ENCODE peak calls at places on chromosomes 6 and 20, in five cellular contexts. One of them, this sample, is unnamed. For H3K9me3, the result is how much of the 10 kb centered on the place peaks cover.

GRCh38 chr6:151647871-151648639 is 154.2 kb downstream of the CCDC170 start:
- DNase-seq in pancreas: no peak
- DNase-seq in body of pancreas: no peak
- DNase-seq in right cardiac atrium: peak
- DNase-seq in IMR-90: no peak
- DNase-seq in this sample: no peak

GRCh38 chr6:170135821-170136471 is 154.9 kb downstream of the DLL1 start:
- DNase-seq in pancreas: no peak
- DNase-seq in body of pancreas: no peak
- DNase-seq in right cardiac atrium: no peak
- DNase-seq in IMR-90: no peak
- DNase-seq in this sample: peak

GRCh38 chr6:35392773-35393672 is 50.7 kb downstream of the PPARD start:
- DNase-seq in pancreas: no peak
- DNase-seq in body of pancreas: no peak
- DNase-seq in right cardiac atrium: no peak
- DNase-seq in IMR-90: no peak
- DNase-seq in this sample: peak

GRCh38 chr6:165987483-165988305 is 180.0 kb downstream of the TBXT start:
- DNase-seq in pancreas: peak
- DNase-seq in body of pancreas: peak
- DNase-seq in right cardiac atrium: peak
- DNase-seq in IMR-90: peak
- DNase-seq in this sample: peak

GRCh38 chr6:22673474-22673873 is 104.1 kb downstream of the HDGFL1 start:
- DNase-seq in pancreas: no peak
- DNase-seq in body of pancreas: no peak
- DNase-seq in right cardiac atrium: no peak
- DNase-seq in IMR-90: no peak
- DNase-seq in this sample: no peak

GRCh38 chr6:14831922-14832321 is 413.9 kb upstream of the JARID2 start:
- DNase-seq in pancreas: no peak
- DNase-seq in body of pancreas: no peak
- DNase-seq in right cardiac atrium: no peak
- DNase-seq in IMR-90: no peak
- DNase-seq in this sample: no peak

GRCh38 chr20:63052571-63053429 is 46.0 kb upstream of the BHLHE23 start:
- DNase-seq in pancreas: no peak
- DNase-seq in body of pancreas: no peak
- DNase-seq in right cardiac atrium: no peak
- DNase-seq in IMR-90: no peak
- DNase-seq in this sample: peak

GRCh38 chr20:64084209-64085152 is at the start of gene LKAAEAR1:
- DNase-seq in pancreas: no peak
- DNase-seq in body of pancreas: no peak
- DNase-seq in right cardiac atrium: no peak
- DNase-seq in IMR-90: no peak
- DNase-seq in this sample: no peak

GRCh38 chr6:14511192-14511591 is 393.6 kb downstream of the CD83 start:
- DNase-seq in pancreas: no peak
- DNase-seq in body of pancreas: no peak
- DNase-seq in right cardiac atrium: no peak
- DNase-seq in IMR-90: no peak
- DNase-seq in this sample: no peak

GRCh38 chr20:51335329-51335841 is 207.1 kb downstream of the NFATC2 start:
- DNase-seq in pancreas: no peak
- DNase-seq in body of pancreas: no peak
- DNase-seq in right cardiac atrium: no peak
- DNase-seq in IMR-90: peak
- DNase-seq in this sample: no peak

GRCh38 chr6:145929037-145929633 is 35.0 kb downstream of the SHPRH start:
- DNase-seq in pancreas: no peak
- DNase-seq in body of pancreas: no peak
- DNase-seq in right cardiac atrium: no peak
- DNase-seq in IMR-90: peak
- DNase-seq in this sample: no peak

GRCh38 chr20:59977086-59977485 is 18.9 kb downstream of the CDH26 start:
- DNase-seq in pancreas: no peak
- DNase-seq in body of pancreas: no peak
- DNase-seq in right cardiac atrium: no peak
- DNase-seq in IMR-90: no peak
- DNase-seq in this sample: no peak

GRCh38 chr6:70538364-70538763 is 28.4 kb upstream of the SDHAF4 start:
- DNase-seq in pancreas: no peak
- DNase-seq in body of pancreas: no peak
- DNase-seq in right cardiac atrium: no peak
- DNase-seq in IMR-90: no peak
- DNase-seq in this sample: no peak

GRCh38 chr6:75850026-75850385 is 101.0 kb downstream of the MYO6 start:
- DNase-seq in pancreas: no peak
- DNase-seq in body of pancreas: no peak
- DNase-seq in right cardiac atrium: peak
- DNase-seq in IMR-90: no peak
- DNase-seq in this sample: no peak

GRCh38 chr6:128519132-128519930 is 1.1 kb downstream of the PTPRK start:
- DNase-seq in pancreas: peak
- DNase-seq in body of pancreas: peak
- DNase-seq in right cardiac atrium: peak
- DNase-seq in IMR-90: peak
- DNase-seq in this sample: peak

GRCh38 chr6:13418838-13419237 is 68.6 kb downstream of the GFOD1 start:
- DNase-seq in pancreas: peak
- DNase-seq in body of pancreas: peak
- DNase-seq in right cardiac atrium: no peak
- DNase-seq in IMR-90: no peak
- DNase-seq in this sample: no peak
- H3K27ac ChIP-seq in pancreas: no peak
- H3K27ac ChIP-seq in body of pancreas: peak
- H3K27ac ChIP-seq in right cardiac atrium: peak
- H3K27ac ChIP-seq in IMR-90: no peak
- H3K27ac ChIP-seq in this sample: no peak

GRCh38 chr6:112877134-112878100 is 530.3 kb downstream of the RFPL4B start:
- DNase-seq in pancreas: no peak
- DNase-seq in body of pancreas: no peak
- DNase-seq in right cardiac atrium: no peak
- DNase-seq in IMR-90: peak
- DNase-seq in this sample: no peak
- H3K4me3 ChIP-seq in pancreas: no peak
- H3K4me3 ChIP-seq in body of pancreas: no peak
- H3K4me3 ChIP-seq in right cardiac atrium: no peak
- H3K4me3 ChIP-seq in IMR-90: no peak
- H3K4me3 ChIP-seq in this sample: no peak

GRCh38 chr6:18820725-18821124 is 433.6 kb downstream of the RNF144B start:
- DNase-seq in pancreas: no peak
- DNase-seq in body of pancreas: no peak
- DNase-seq in right cardiac atrium: no peak
- DNase-seq in IMR-90: no peak
- DNase-seq in this sample: no peak
- H3K9me3 ChIP-seq in pancreas: under half
- H3K9me3 ChIP-seq in body of pancreas: under half
- H3K9me3 ChIP-seq in right cardiac atrium: under half
- H3K9me3 ChIP-seq in IMR-90: under half
- H3K9me3 ChIP-seq in this sample: under half

GRCh38 chr6:109075934-109076333 is 18.7 kb downstream of the SESN1 start:
- DNase-seq in pancreas: no peak
- DNase-seq in body of pancreas: no peak
- DNase-seq in right cardiac atrium: no peak
- DNase-seq in IMR-90: peak
- DNase-seq in this sample: no peak
- H3K27ac ChIP-seq in pancreas: no peak
- H3K27ac ChIP-seq in body of pancreas: no peak
- H3K27ac ChIP-seq in right cardiac atrium: no peak
- H3K27ac ChIP-seq in IMR-90: no peak
- H3K27ac ChIP-seq in this sample: no peak

DNA sequence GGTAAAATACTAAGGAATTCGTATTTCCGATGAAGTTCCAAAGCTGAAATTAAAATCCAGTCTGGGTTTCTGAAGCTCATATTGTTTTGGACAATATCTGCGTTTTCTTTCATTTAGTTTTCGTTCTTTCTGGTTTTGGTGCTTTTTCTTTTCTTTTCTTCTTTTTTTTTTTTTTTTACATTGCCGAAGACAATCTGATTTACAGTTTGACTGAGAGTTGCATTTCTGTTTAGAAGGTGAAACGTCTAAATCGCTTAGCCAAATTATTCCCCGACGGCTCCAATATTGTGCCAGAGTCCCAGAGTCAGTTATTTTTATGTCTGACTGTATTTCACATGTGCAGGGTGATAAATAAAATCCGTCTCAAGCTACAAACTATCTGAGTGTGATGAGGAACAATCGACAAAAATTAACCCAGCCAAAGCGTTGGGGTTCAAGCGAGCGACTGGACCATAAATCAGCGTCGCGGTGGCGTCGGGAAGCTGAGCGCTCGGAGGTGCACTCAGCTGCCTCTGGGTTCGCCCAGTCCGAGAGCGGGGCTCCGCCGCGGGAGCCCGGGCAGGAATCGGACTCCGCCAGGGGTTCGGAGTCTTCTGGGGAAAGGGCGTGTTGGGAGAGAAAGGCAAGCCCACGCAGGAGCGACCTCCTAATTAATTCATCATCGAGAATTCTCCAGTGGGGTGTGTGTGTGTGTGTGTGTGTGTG is 8.2 kb upstream of the TBX18 start:
- DNase-seq in pancreas: no peak
- DNase-seq in body of pancreas: no peak
- DNase-seq in right cardiac atrium: peak
- DNase-seq in IMR-90: no peak
- DNase-seq in this sample: peak
- H3K4me3 ChIP-seq in pancreas: no peak
- H3K4me3 ChIP-seq in body of pancreas: no peak
- H3K4me3 ChIP-seq in right cardiac atrium: peak
- H3K4me3 ChIP-seq in IMR-90: no peak
- H3K4me3 ChIP-seq in this sample: peak

GRCh38 chr20:13990465-13990864 is at the start of gene SEL1L2:
- DNase-seq in pancreas: no peak
- DNase-seq in body of pancreas: no peak
- DNase-seq in right cardiac atrium: no peak
- DNase-seq in IMR-90: no peak
- DNase-seq in this sample: no peak

GRCh38 chr20:13996265-13996664 is 949 bp downstream of the MACROD2 start:
- DNase-seq in pancreas: no peak
- DNase-seq in body of pancreas: no peak
- DNase-seq in right cardiac atrium: no peak
- DNase-seq in IMR-90: no peak
- DNase-seq in this sample: no peak

GRCh38 chr20:13995841-13996240 is 525 bp downstream of the MACROD2 start:
- DNase-seq in pancreas: peak
- DNase-seq in body of pancreas: peak
- DNase-seq in right cardiac atrium: peak
- DNase-seq in IMR-90: no peak
- DNase-seq in this sample: peak

GRCh38 chr20:13991311-13991710 is 897 bp upstream of the SEL1L2 start:
- DNase-seq in pancreas: no peak
- DNase-seq in body of pancreas: no peak
- DNase-seq in right cardiac atrium: no peak
- DNase-seq in IMR-90: no peak
- DNase-seq in this sample: no peak

DNA sequence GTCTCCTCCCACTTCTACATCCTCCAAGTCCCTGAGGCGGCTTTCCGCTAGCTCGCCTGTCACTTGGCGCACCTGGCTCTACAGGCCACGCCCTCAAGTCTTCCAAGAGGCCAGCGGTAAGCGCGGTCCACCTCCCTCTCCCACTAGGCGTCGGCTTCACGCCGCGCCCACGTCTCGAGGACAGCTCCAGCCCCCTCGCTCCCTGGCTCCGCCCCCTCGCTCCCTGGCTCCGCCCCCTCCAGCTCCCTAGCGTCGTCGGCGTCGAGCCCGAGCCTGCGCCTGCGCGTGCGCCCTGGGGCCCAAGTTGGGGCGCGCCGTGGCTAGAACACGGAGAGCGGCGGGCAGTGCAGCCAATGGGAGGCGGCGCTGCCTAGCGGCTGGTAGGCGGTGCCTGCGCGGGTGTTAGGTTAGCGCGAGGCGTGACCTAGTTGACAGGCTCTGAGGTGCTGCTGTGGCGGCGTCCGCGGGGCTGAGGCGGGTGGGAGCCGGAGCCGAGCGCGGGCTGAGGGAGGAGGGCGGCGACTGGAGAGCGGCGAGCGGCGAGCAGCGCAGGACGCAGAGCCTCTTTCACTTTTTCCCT is at the start of gene MACROD2:
- DNase-seq in pancreas: peak
- DNase-seq in body of pancreas: peak
- DNase-seq in right cardiac atrium: peak
- DNase-seq in IMR-90: peak
- DNase-seq in this sample: peak
- H3K9me3 ChIP-seq in pancreas: under half
- H3K9me3 ChIP-seq in body of pancreas: under half
- H3K9me3 ChIP-seq in right cardiac atrium: under half
- H3K9me3 ChIP-seq in IMR-90: under half
- H3K9me3 ChIP-seq in this sample: under half

This sample was measured in aorta.